ENCODE peak calls at places on chromosome 1, in four cellular contexts. V is skeletal muscle cell; Z is stimulated activated CD4-positive, alpha-beta T cell treated with anti-CD3 and anti-CD28 coated beads, Interleukin-2, amount 100 ng/mL, for 4 hours; B is smooth muscle cell of the brain vasculature. O is an unnamed sample.

GRCh38 chr1:10755977-10756521 is 40.4 kb downstream of the CASZ1 start:
- DNase-seq in V (no peak), Z (peak), B (no peak), O (no peak)

GRCh38 chr1:39076127-39076798 is 50.1 kb downstream of the NDUFS5 start:
- DNase-seq in V (peak), Z (no peak), B (no peak), O (no peak)

GRCh38 chr1:230285351-230285750 is 140.8 kb downstream of the PGBD5 start:
- DNase-seq in V (no peak), Z (no peak), B (no peak), O (no peak)

GRCh38 chr1:173253046-173253445 is 45.9 kb upstream of the TNFSF4 start:
- DNase-seq in V (peak), Z (no peak), B (no peak), O (no peak)

GRCh38 chr1:116376734-116377096 is 3.7 kb downstream of the ATP1A1 start:
- DNase-seq in V (no peak), Z (no peak), B (no peak), O (no peak)

GRCh38 chr1:94146273-94146672 is 25.3 kb upstream of the ABCA4 start:
- DNase-seq in V (no peak), Z (no peak), B (no peak), O (no peak)

GRCh38 chr1:36327421-36328087 is 4.1 kb upstream of the EVA1B start:
- DNase-seq in V (no peak), Z (no peak), B (no peak), O (no peak)

GRCh38 chr1:20413136-20413790 is 72.7 kb downstream of the CAMK2N1 start:
- DNase-seq in V (no peak), Z (no peak), B (no peak), O (no peak)

GRCh38 chr1:92577251-92577895 is 90.6 kb upstream of the GFI1 start:
- DNase-seq in V (no peak), Z (no peak), B (no peak), O (no peak)

GRCh38 chr1:24910751-24911650 is 19.1 kb downstream of the RUNX3 start:
- DNase-seq in V (no peak), Z (peak), B (no peak), O (no peak)

GRCh38 chr1:8047112-8047511 is 21.0 kb upstream of the ERRFI1 start:
- DNase-seq in V (peak), Z (no peak), B (no peak), O (no peak)

GRCh38 chr1:2821970-2822620 is 20.6 kb upstream of the TTC34 start:
- DNase-seq in V (no peak), Z (no peak), B (no peak), O (no peak)

GRCh38 chr1:211527006-211527405 is 35.0 kb upstream of the RD3 start:
- DNase-seq in V (no peak), Z (no peak), B (no peak), O (no peak)

GRCh38 chr1:1753607-1754005 is 24.7 kb downstream of the NADK start:
- DNase-seq in V (no peak), Z (no peak), B (no peak), O (no peak)

GRCh38 chr1:19113362-19114092 is 96.5 kb downstream of the UBR4 start:
- DNase-seq in V (no peak), Z (peak), B (peak), O (peak)

GRCh38 chr1:6148497-6149241 is 31.5 kb downstream of the CHD5 start:
- DNase-seq in V (no peak), Z (peak), B (no peak), O (no peak)

GRCh38 chr1:171655215-171656116 is 3.0 kb upstream of the MYOC start:
- DNase-seq in V (no peak), Z (peak), B (peak), O (peak)